ENCODE peak calls at places on chromosome 18, in seven cellular contexts. H, V, C, T, Q, J and F are unnamed samples.

GRCh38 chr18:12154356-12154755 is 60.7 kb downstream of the ANKRD62 start:
- DNase-seq in C (no peak), H (no peak), Q (no peak), T (no peak), J (no peak), V (no peak), F (no peak)

GRCh38 chr18:68662779-68663178 is 52.1 kb downstream of the TMX3 start:
- DNase-seq in J (no peak), V (peak; percentile 17), H (no peak), T (no peak), C (no peak), Q (peak; percentile 71), F (no peak)

GRCh38 chr18:57534535-57534934 is 52.0 kb downstream of the FECH start:
- DNase-seq in T (no peak), Q (no peak), C (no peak), H (no peak), J (no peak), V (no peak), F (no peak)

GRCh38 chr18:67875936-67876335 is 359.4 kb upstream of the DSEL start:
- DNase-seq in J (no peak), T (no peak), C (no peak), Q (peak; percentile 40), V (peak; percentile 34), H (no peak), F (no peak)

GRCh38 chr18:46373787-46374186 is 269.6 kb downstream of the HAUS1 start:
- DNase-seq in V (no peak), C (no peak), J (no peak), H (no peak), T (no peak), Q (no peak), F (no peak)

GRCh38 chr18:39701839-39702238 is 2136.2 kb upstream of the CELF4 start:
- DNase-seq in C (no peak), H (no peak), T (no peak), V (no peak), Q (peak; percentile 6), J (no peak), F (no peak)

GRCh38 chr18:62033756-62034155 is 140.9 kb upstream of the RNF152 start:
- DNase-seq in H (no peak), C (no peak), Q (no peak), T (no peak), V (no peak), J (no peak), F (no peak)

GRCh38 chr18:45951021-45951714 is 16.0 kb downstream of the EPG5 start:
- DNase-seq in C (no peak), Q (peak; percentile 95), J (peak; percentile 85), H (no peak), T (no peak), V (peak; percentile 86), F (no peak)

GRCh38 chr18:73717570-73717969 is 430.1 kb downstream of the FBXO15 start:
- DNase-seq in V (peak; percentile 6), Q (peak; percentile 87), C (no peak), T (no peak), H (no peak), J (no peak), F (no peak)

GRCh38 chr18:46236156-46236555 is 132.0 kb downstream of the HAUS1 start:
- DNase-seq in C (no peak), V (no peak), J (no peak), H (no peak), T (no peak), Q (no peak), F (no peak)

GRCh38 chr18:24368749-24369148 is 28.9 kb downstream of the OSBPL1A start:
- DNase-seq in H (no peak), T (no peak), V (no peak), C (no peak), Q (no peak), J (no peak), F (no peak)

GRCh38 chr18:7082666-7083065 is 34.9 kb downstream of the LAMA1 start:
- DNase-seq in Q (no peak), H (no peak), V (no peak), T (no peak), J (no peak), C (no peak), F (no peak)

GRCh38 chr18:616380-616995 is 19.7 kb downstream of the CLUL1 start:
- DNase-seq in V (peak; percentile 54), C (peak; percentile 11), H (peak; percentile 39), T (no peak), J (no peak), Q (peak; percentile 65), F (no peak)